ENCODE peak calls at places on chromosome 11, in nine cellular contexts. H is adrenal gland, U is NB4, T is right lobe of liver, O is endodermal cell, S is tibial nerve, P is Calu3, Y is cardiac muscle cell, B is kidney epithelial cell. A is an unnamed sample.

GRCh38 chr11:201936-202335 is 5.3 kb downstream of the BET1L start:
- DNase-seq in H (no peak), U (peak), T (no peak), O (no peak), S (no peak), P (no peak), Y (no peak), B (no peak), A (peak)

GRCh38 chr11:8794677-8795103 is 112.1 kb downstream of the RPL27A start:
- DNase-seq in H (no peak), U (no peak), T (peak), O (peak), S (no peak), P (peak), Y (peak), B (no peak), A (no peak)

GRCh38 chr11:125263268-125263790 is 98.8 kb downstream of the PKNOX2 start:
- DNase-seq in H (peak), U (no peak), T (peak), O (peak), S (peak), P (no peak), Y (peak), B (peak), A (peak)

GRCh38 chr11:110141812-110142211 is 48.6 kb downstream of the ZC3H12C start:
- DNase-seq in H (no peak), U (no peak), T (no peak), O (no peak), S (no peak), P (no peak), Y (no peak), B (no peak), A (no peak)

GRCh38 chr11:18270102-18270501 is 4.0 kb downstream of the SAA1 start:
- DNase-seq in H (no peak), U (no peak), T (peak), O (peak), S (no peak), P (no peak), Y (no peak), B (no peak), A (peak)

GRCh38 chr11:93738647-93739081 is 2.6 kb downstream of the TAF1D start:
- DNase-seq in H (no peak), U (peak), T (no peak), O (no peak), S (no peak), P (no peak), Y (no peak), B (no peak), A (no peak)

GRCh38 chr11:3882671-3883070 is 27.2 kb downstream of the STIM1 start:
- DNase-seq in H (no peak), U (no peak), T (no peak), O (no peak), S (no peak), P (no peak), Y (no peak), B (no peak), A (no peak)

GRCh38 chr11:36280531-36280930 is 8.7 kb downstream of the COMMD9 start:
- DNase-seq in H (no peak), U (no peak), T (no peak), O (no peak), S (no peak), P (no peak), Y (no peak), B (no peak), A (no peak)

GRCh38 chr11:25860677-25861445 is 471.1 kb upstream of the ANO3 start:
- DNase-seq in H (no peak), U (no peak), T (no peak), O (no peak), S (no peak), P (no peak), Y (peak), B (peak), A (no peak)

DNA sequence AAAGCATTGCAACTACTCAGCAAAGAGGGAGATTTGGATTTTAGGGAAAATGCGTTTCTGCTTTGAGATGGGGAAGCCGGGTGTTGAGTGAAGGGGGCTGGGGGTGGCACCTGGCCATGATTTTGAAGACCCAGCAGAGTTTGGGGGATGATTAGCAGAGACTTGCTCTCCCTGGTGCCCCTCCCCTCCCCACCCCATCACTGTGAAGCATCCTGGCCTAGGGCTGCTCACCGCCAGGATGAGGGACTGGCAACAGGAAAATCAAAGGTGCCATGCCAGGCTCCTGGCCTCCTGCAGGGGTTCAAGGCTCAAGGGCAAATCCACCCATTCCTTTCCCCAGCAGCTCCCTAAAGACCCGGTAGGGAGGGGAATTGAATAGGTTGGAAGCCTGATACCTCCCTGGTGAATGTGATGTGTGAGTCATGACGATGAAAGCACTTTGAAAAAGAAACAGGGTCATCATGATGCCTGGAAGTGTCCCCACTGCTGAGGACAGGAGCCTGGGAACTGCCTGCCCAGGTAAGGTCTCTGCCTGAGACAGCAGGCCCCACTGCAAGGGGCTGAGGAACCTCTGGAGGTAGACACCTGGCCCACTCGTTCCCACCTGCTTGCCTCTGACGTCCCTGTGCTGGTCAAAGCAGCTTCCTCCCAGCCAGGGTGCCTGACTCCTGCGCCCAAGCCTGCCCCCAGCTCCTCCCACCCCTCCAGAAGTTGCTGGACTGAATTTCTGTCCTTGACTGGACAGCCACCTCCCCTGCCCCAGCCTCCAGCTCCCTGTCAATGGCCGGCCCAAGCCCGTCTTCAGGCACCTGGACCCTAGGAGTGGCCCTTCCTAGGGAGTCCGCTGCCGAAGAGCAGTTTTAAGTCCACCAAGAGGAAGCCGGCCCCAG is 1.7 kb downstream of the CHST1 start:
- DNase-seq in H (no peak), U (no peak), T (no peak), O (no peak), S (no peak), P (no peak), Y (no peak), B (no peak), A (no peak)
- TF ChIP-seq CTCF in H (no peak), U (no peak), T (no peak), O (no peak), S (no peak), P (no peak), Y (no peak), B (no peak), A (no peak)

GRCh38 chr11:63769044-63769718 is 606 bp upstream of the ZFTA start:
- DNase-seq in H (peak), U (peak), T (peak), O (peak), S (no peak), P (peak), Y (peak), B (no peak), A (peak)
- TF ChIP-seq CTCF in H (no peak), U (no peak), T (no peak), O (no peak), S (peak), P (no peak), Y (no peak), B (no peak), A (no peak)

GRCh38 chr11:88292156-88292844 is 45.2 kb downstream of the CTSC start:
- DNase-seq in H (peak), U (no peak), T (peak), O (no peak), S (no peak), P (peak), Y (peak), B (no peak), A (peak)
- TF ChIP-seq CTCF in H (peak), U (no peak), T (no peak), O (no peak), S (no peak), P (no peak), Y (no peak), B (peak), A (no peak)

GRCh38 chr11:48047616-48048015 is 67.3 kb downstream of the PTPRJ start:
- DNase-seq in H (no peak), U (peak), T (no peak), O (no peak), S (no peak), P (no peak), Y (no peak), B (peak), A (no peak)
- TF ChIP-seq CTCF in H (no peak), U (no peak), T (no peak), O (no peak), S (no peak), P (no peak), Y (no peak), B (no peak), A (no peak)

GRCh38 chr11:11230802-11231562 is 122.1 kb downstream of the CSNK2A3 start:
- DNase-seq in H (no peak), U (peak), T (no peak), O (peak), S (peak), P (peak), Y (peak), B (no peak), A (no peak)
- TF ChIP-seq CTCF in H (no peak), U (peak), T (peak), O (peak), S (peak), P (no peak), Y (peak), B (peak), A (peak)

DNA sequence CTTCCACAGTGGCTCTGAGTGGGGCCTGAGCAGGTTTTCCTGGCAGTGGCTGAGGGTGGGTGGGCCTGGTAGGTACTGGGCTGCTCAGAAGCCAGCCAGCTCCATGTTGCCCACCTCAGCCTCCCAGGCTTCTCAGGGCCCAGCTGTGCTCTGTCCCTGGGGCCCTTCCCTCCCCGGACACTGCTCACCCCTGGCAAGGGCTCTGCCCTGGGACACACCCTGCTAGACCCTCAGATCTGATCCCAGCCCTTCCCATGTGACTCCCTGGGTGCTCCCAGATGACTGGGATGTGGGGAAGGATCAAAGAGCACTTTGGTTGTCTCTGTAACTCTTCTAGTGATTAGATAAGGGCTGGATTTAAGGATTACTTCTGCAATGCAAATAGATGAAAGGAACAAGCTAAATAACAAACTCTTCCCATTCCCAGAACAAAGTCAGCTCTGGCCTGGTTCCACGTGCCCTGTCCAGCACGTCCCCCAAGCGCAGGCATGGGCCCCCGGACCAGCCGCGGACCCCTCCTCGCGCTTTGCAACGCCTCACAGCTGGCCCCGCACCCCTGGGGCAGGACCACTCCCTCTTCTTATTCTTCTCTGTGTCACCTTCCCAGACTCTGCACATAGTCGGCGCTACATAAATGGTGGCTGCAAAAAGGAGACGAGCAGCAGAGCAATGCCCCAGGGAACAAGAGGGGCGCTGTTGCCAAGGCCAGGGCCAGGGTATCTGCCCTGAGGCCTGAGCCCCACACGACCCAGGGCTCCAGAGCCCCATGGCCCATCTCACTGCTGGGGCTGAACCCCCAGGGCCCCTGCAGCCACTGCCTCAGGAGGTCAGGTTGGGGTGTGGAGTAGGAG is 5.7 kb upstream of the KRTAP5-6 start:
- DNase-seq in H (no peak), U (no peak), T (peak), O (peak), S (no peak), P (no peak), Y (no peak), B (no peak), A (no peak)
- TF ChIP-seq CTCF in H (no peak), U (no peak), T (no peak), O (no peak), S (no peak), P (no peak), Y (no peak), B (no peak), A (no peak)

GRCh38 chr11:117255966-117256365 is 23.5 kb downstream of the RNF214 start:
- DNase-seq in H (no peak), U (no peak), T (no peak), O (no peak), S (no peak), P (no peak), Y (no peak), B (no peak), A (no peak)
- TF ChIP-seq CTCF in H (no peak), U (no peak), T (no peak), O (no peak), S (no peak), P (no peak), Y (no peak), B (no peak), A (no peak)

A was measured in Peyer's patch.